ENCODE peak calls at places on chromosomes 6 and 20, in seven cellular contexts. One of them, this sample, is unnamed.

GRCh38 chr20:41135187-41135887 is 2.0 kb upstream of the PLCG1 start:
- DNase-seq in naive B cell: peak
- DNase-seq in stromal cell of bone marrow: no peak
- DNase-seq in coronary artery: no peak
- DNase-seq in GM12892: no peak
- DNase-seq in AG04449: no peak
- DNase-seq in lung: no peak
- DNase-seq in this sample: peak

GRCh38 chr6:141415896-141416295 is 716.8 kb upstream of the GJE1 start:
- DNase-seq in naive B cell: no peak
- DNase-seq in stromal cell of bone marrow: peak
- DNase-seq in coronary artery: no peak
- DNase-seq in GM12892: no peak
- DNase-seq in AG04449: no peak
- DNase-seq in lung: no peak
- DNase-seq in this sample: no peak

GRCh38 chr6:168167431-168168315 is 88.7 kb upstream of the FRMD1 start:
- DNase-seq in naive B cell: no peak
- DNase-seq in stromal cell of bone marrow: no peak
- DNase-seq in coronary artery: no peak
- DNase-seq in GM12892: no peak
- DNase-seq in AG04449: no peak
- DNase-seq in lung: peak
- DNase-seq in this sample: no peak

GRCh38 chr20:50724112-50724724 is 7.2 kb upstream of the PARD6B start:
- DNase-seq in naive B cell: no peak
- DNase-seq in stromal cell of bone marrow: no peak
- DNase-seq in coronary artery: no peak
- DNase-seq in GM12892: no peak
- DNase-seq in AG04449: no peak
- DNase-seq in lung: no peak
- DNase-seq in this sample: no peak

GRCh38 chr6:48511382-48511781 is 400.4 kb upstream of the PTCHD4 start:
- DNase-seq in naive B cell: no peak
- DNase-seq in stromal cell of bone marrow: no peak
- DNase-seq in coronary artery: no peak
- DNase-seq in GM12892: no peak
- DNase-seq in AG04449: no peak
- DNase-seq in lung: no peak
- DNase-seq in this sample: no peak

GRCh38 chr20:50116368-50116999 is 3.5 kb upstream of the UBE2V1 start:
- DNase-seq in naive B cell: no peak
- DNase-seq in stromal cell of bone marrow: no peak
- DNase-seq in coronary artery: no peak
- DNase-seq in GM12892: no peak
- DNase-seq in AG04449: no peak
- DNase-seq in lung: no peak
- DNase-seq in this sample: no peak

GRCh38 chr6:130513770-130514169 is 148.0 kb downstream of the TMEM200A start:
- DNase-seq in naive B cell: peak
- DNase-seq in stromal cell of bone marrow: no peak
- DNase-seq in coronary artery: no peak
- DNase-seq in GM12892: no peak
- DNase-seq in AG04449: peak
- DNase-seq in lung: no peak
- DNase-seq in this sample: peak

GRCh38 chr6:37776546-37776945 is 43.0 kb upstream of the ZFAND3 start:
- DNase-seq in naive B cell: no peak
- DNase-seq in stromal cell of bone marrow: no peak
- DNase-seq in coronary artery: no peak
- DNase-seq in GM12892: no peak
- DNase-seq in AG04449: no peak
- DNase-seq in lung: no peak
- DNase-seq in this sample: no peak

GRCh38 chr6:159328052-159328451 is 158.9 kb downstream of the FNDC1 start:
- DNase-seq in naive B cell: no peak
- DNase-seq in stromal cell of bone marrow: no peak
- DNase-seq in coronary artery: no peak
- DNase-seq in GM12892: no peak
- DNase-seq in AG04449: no peak
- DNase-seq in lung: no peak
- DNase-seq in this sample: no peak

GRCh38 chr6:147204843-147205311 is 660 bp downstream of the STXBP5 start:
- DNase-seq in naive B cell: no peak
- DNase-seq in stromal cell of bone marrow: no peak
- DNase-seq in coronary artery: no peak
- DNase-seq in GM12892: no peak
- DNase-seq in AG04449: no peak
- DNase-seq in lung: no peak
- DNase-seq in this sample: no peak

GRCh38 chr6:168367285-168367720 is 47.7 kb upstream of the DACT2 start:
- DNase-seq in naive B cell: no peak
- DNase-seq in stromal cell of bone marrow: no peak
- DNase-seq in coronary artery: no peak
- DNase-seq in GM12892: no peak
- DNase-seq in AG04449: no peak
- DNase-seq in lung: no peak
- DNase-seq in this sample: no peak

GRCh38 chr20:57425150-57426013 is 34.2 kb downstream of the RBM38 start:
- DNase-seq in naive B cell: peak
- DNase-seq in stromal cell of bone marrow: no peak
- DNase-seq in coronary artery: no peak
- DNase-seq in GM12892: no peak
- DNase-seq in AG04449: no peak
- DNase-seq in lung: no peak
- DNase-seq in this sample: peak

GRCh38 chr6:15962449-15962764 is 166.5 kb upstream of the MYLIP start:
- DNase-seq in naive B cell: no peak
- DNase-seq in stromal cell of bone marrow: peak
- DNase-seq in coronary artery: peak
- DNase-seq in GM12892: no peak
- DNase-seq in AG04449: peak
- DNase-seq in lung: no peak
- DNase-seq in this sample: no peak

GRCh38 chr6:3205913-3206312 is 21.5 kb downstream of the TUBB2B start:
- DNase-seq in naive B cell: no peak
- DNase-seq in stromal cell of bone marrow: peak
- DNase-seq in coronary artery: no peak
- DNase-seq in GM12892: no peak
- DNase-seq in AG04449: peak
- DNase-seq in lung: no peak
- DNase-seq in this sample: no peak

GRCh38 chr6:169075211-169075621 is 178.4 kb downstream of the THBS2 start:
- DNase-seq in naive B cell: no peak
- DNase-seq in stromal cell of bone marrow: peak
- DNase-seq in coronary artery: no peak
- DNase-seq in GM12892: no peak
- DNase-seq in AG04449: peak
- DNase-seq in lung: peak
- DNase-seq in this sample: no peak

GRCh38 chr6:43763133-43763797 is 6.7 kb upstream of the VEGFA start:
- DNase-seq in naive B cell: no peak
- DNase-seq in stromal cell of bone marrow: no peak
- DNase-seq in coronary artery: no peak
- DNase-seq in GM12892: no peak
- DNase-seq in AG04449: no peak
- DNase-seq in lung: no peak
- DNase-seq in this sample: no peak

GRCh38 chr20:10653593-10654288 is 20.1 kb downstream of the JAG1 start:
- DNase-seq in naive B cell: no peak
- DNase-seq in stromal cell of bone marrow: peak
- DNase-seq in coronary artery: no peak
- DNase-seq in GM12892: no peak
- DNase-seq in AG04449: peak
- DNase-seq in lung: no peak
- DNase-seq in this sample: no peak

GRCh38 chr6:71336901-71337300 is 48.3 kb downstream of the OGFRL1 start:
- DNase-seq in naive B cell: no peak
- DNase-seq in stromal cell of bone marrow: no peak
- DNase-seq in coronary artery: no peak
- DNase-seq in GM12892: no peak
- DNase-seq in AG04449: no peak
- DNase-seq in lung: no peak
- DNase-seq in this sample: no peak

GRCh38 chr6:56270812-56271441 is 23.5 kb upstream of the COL21A1 start:
- DNase-seq in naive B cell: no peak
- DNase-seq in stromal cell of bone marrow: no peak
- DNase-seq in coronary artery: no peak
- DNase-seq in GM12892: no peak
- DNase-seq in AG04449: no peak
- DNase-seq in lung: no peak
- DNase-seq in this sample: no peak

GRCh38 chr6:39980839-39981580 is 46.7 kb upstream of the MOCS1 start:
- DNase-seq in naive B cell: peak
- DNase-seq in stromal cell of bone marrow: peak
- DNase-seq in coronary artery: peak
- DNase-seq in GM12892: no peak
- DNase-seq in AG04449: no peak
- DNase-seq in lung: peak
- DNase-seq in this sample: peak

GRCh38 chr6:47044418-47044817 is 2.3 kb upstream of the ADGRF1 start:
- DNase-seq in naive B cell: no peak
- DNase-seq in stromal cell of bone marrow: no peak
- DNase-seq in coronary artery: no peak
- DNase-seq in GM12892: no peak
- DNase-seq in AG04449: no peak
- DNase-seq in lung: no peak
- DNase-seq in this sample: no peak

GRCh38 chr6:103783344-103783743 is 1076.4 kb downstream of the HACE1 start:
- DNase-seq in naive B cell: no peak
- DNase-seq in stromal cell of bone marrow: no peak
- DNase-seq in coronary artery: no peak
- DNase-seq in GM12892: no peak
- DNase-seq in AG04449: no peak
- DNase-seq in lung: no peak
- DNase-seq in this sample: no peak

GRCh38 chr20:24754691-24755090 is 194.4 kb upstream of the CST7 start:
- DNase-seq in naive B cell: no peak
- DNase-seq in stromal cell of bone marrow: no peak
- DNase-seq in coronary artery: peak
- DNase-seq in GM12892: no peak
- DNase-seq in AG04449: no peak
- DNase-seq in lung: no peak
- DNase-seq in this sample: no peak

GRCh38 chr6:89375427-89375868 is 22.9 kb upstream of the UBE2J1 start:
- DNase-seq in naive B cell: peak
- DNase-seq in stromal cell of bone marrow: no peak
- DNase-seq in coronary artery: no peak
- DNase-seq in GM12892: no peak
- DNase-seq in AG04449: no peak
- DNase-seq in lung: peak
- DNase-seq in this sample: peak

GRCh38 chr6:106536357-106536756 is 92.9 kb downstream of the RTN4IP1 start:
- DNase-seq in naive B cell: no peak
- DNase-seq in stromal cell of bone marrow: no peak
- DNase-seq in coronary artery: no peak
- DNase-seq in GM12892: no peak
- DNase-seq in AG04449: no peak
- DNase-seq in lung: no peak
- DNase-seq in this sample: no peak

GRCh38 chr6:160417135-160417534 is 69.0 kb downstream of the SLC22A3 start:
- DNase-seq in naive B cell: no peak
- DNase-seq in stromal cell of bone marrow: no peak
- DNase-seq in coronary artery: no peak
- DNase-seq in GM12892: no peak
- DNase-seq in AG04449: no peak
- DNase-seq in lung: no peak
- DNase-seq in this sample: no peak

GRCh38 chr20:39112196-39112743 is 150.1 kb downstream of the DHX35 start:
- DNase-seq in naive B cell: no peak
- DNase-seq in stromal cell of bone marrow: peak
- DNase-seq in coronary artery: no peak
- DNase-seq in GM12892: peak
- DNase-seq in AG04449: no peak
- DNase-seq in lung: no peak
- DNase-seq in this sample: peak

GRCh38 chr6:56683882-56684281 is 41.2 kb upstream of the DST start:
- DNase-seq in naive B cell: no peak
- DNase-seq in stromal cell of bone marrow: peak
- DNase-seq in coronary artery: peak
- DNase-seq in GM12892: no peak
- DNase-seq in AG04449: peak
- DNase-seq in lung: no peak
- DNase-seq in this sample: peak

GRCh38 chr6:69894578-69895347 is 28.4 kb downstream of the COL19A1 start:
- DNase-seq in naive B cell: no peak
- DNase-seq in stromal cell of bone marrow: peak
- DNase-seq in coronary artery: no peak
- DNase-seq in GM12892: no peak
- DNase-seq in AG04449: peak
- DNase-seq in lung: no peak
- DNase-seq in this sample: peak

GRCh38 chr6:70241991-70242420 is 60.9 kb downstream of the COL9A1 start:
- DNase-seq in naive B cell: no peak
- DNase-seq in stromal cell of bone marrow: no peak
- DNase-seq in coronary artery: no peak
- DNase-seq in GM12892: no peak
- DNase-seq in AG04449: no peak
- DNase-seq in lung: no peak
- DNase-seq in this sample: peak

GRCh38 chr6:24274441-24275083 is 83.3 kb downstream of the DCDC2 start:
- DNase-seq in naive B cell: no peak
- DNase-seq in stromal cell of bone marrow: peak
- DNase-seq in coronary artery: no peak
- DNase-seq in GM12892: no peak
- DNase-seq in AG04449: no peak
- DNase-seq in lung: no peak
- DNase-seq in this sample: peak

GRCh38 chr20:45975686-45976085 is 3.7 kb upstream of the ZNF335 start:
- DNase-seq in naive B cell: no peak
- DNase-seq in stromal cell of bone marrow: no peak
- DNase-seq in coronary artery: no peak
- DNase-seq in GM12892: no peak
- DNase-seq in AG04449: no peak
- DNase-seq in lung: no peak
- DNase-seq in this sample: no peak

GRCh38 chr6:93079061-93079460 is 340.3 kb downstream of the EPHA7 start:
- DNase-seq in naive B cell: no peak
- DNase-seq in stromal cell of bone marrow: no peak
- DNase-seq in coronary artery: no peak
- DNase-seq in GM12892: no peak
- DNase-seq in AG04449: no peak
- DNase-seq in lung: no peak
- DNase-seq in this sample: no peak

GRCh38 chr6:33949877-33950831 is 146.4 kb upstream of the MLN start:
- DNase-seq in naive B cell: no peak
- DNase-seq in stromal cell of bone marrow: no peak
- DNase-seq in coronary artery: no peak
- DNase-seq in GM12892: no peak
- DNase-seq in AG04449: no peak
- DNase-seq in lung: no peak
- DNase-seq in this sample: no peak

GRCh38 chr6:150547511-150548222 is 52.0 kb upstream of the PLEKHG1 start:
- DNase-seq in naive B cell: no peak
- DNase-seq in stromal cell of bone marrow: no peak
- DNase-seq in coronary artery: no peak
- DNase-seq in GM12892: no peak
- DNase-seq in AG04449: no peak
- DNase-seq in lung: no peak
- DNase-seq in this sample: peak

GRCh38 chr6:170128811-170129681 is 161.8 kb downstream of the DLL1 start:
- DNase-seq in naive B cell: no peak
- DNase-seq in stromal cell of bone marrow: no peak
- DNase-seq in coronary artery: peak
- DNase-seq in GM12892: no peak
- DNase-seq in AG04449: no peak
- DNase-seq in lung: no peak
- DNase-seq in this sample: no peak

GRCh38 chr6:105786890-105787655 is 299.1 kb upstream of the PRDM1 start:
- DNase-seq in naive B cell: no peak
- DNase-seq in stromal cell of bone marrow: no peak
- DNase-seq in coronary artery: no peak
- DNase-seq in GM12892: no peak
- DNase-seq in AG04449: no peak
- DNase-seq in lung: no peak
- DNase-seq in this sample: no peak

GRCh38 chr20:4585104-4585753 is 136.5 kb upstream of the PRND start:
- DNase-seq in naive B cell: no peak
- DNase-seq in stromal cell of bone marrow: peak
- DNase-seq in coronary artery: no peak
- DNase-seq in GM12892: no peak
- DNase-seq in AG04449: no peak
- DNase-seq in lung: no peak
- DNase-seq in this sample: no peak

This sample was measured in SJCRH30.